ENCODE peak calls at places on chromosomes 7 and 10, in ten cellular contexts. K, L, F, N, U, C, B, H, P and R are unnamed samples.

GRCh38 chr7:95859434-95859833 is 87.1 kb downstream of the DYNC1I1 start:
- DNase-seq in K (no peak), L (no peak), F (no peak), N (no peak), U (no peak), C (no peak), B (no peak), H (no peak), P (peak), R (no peak)

GRCh38 chr10:35758086-35758485 is 116.0 kb upstream of the FZD8 start:
- DNase-seq in K (no peak), L (no peak), F (no peak), N (no peak), U (peak), C (no peak), B (no peak), H (no peak), P (no peak), R (no peak)

GRCh38 chr10:15802375-15802949 is 57.8 kb downstream of the MINDY3 start:
- DNase-seq in K (no peak), L (no peak), F (peak), N (no peak), U (no peak), C (no peak), B (no peak), H (no peak), P (no peak), R (no peak)

GRCh38 chr7:4836206-4836661 is 25.6 kb downstream of the PAPOLB start:
- DNase-seq in K (no peak), L (no peak), F (no peak), N (no peak), U (no peak), C (no peak), B (no peak), H (no peak), P (no peak), R (no peak)

GRCh38 chr7:40675741-40676140 is 540.9 kb downstream of the SUGCT start:
- DNase-seq in K (no peak), L (no peak), F (no peak), N (no peak), U (no peak), C (no peak), B (no peak), H (no peak), P (no peak), R (no peak)

GRCh38 chr7:25669300-25669781 is 441.1 kb upstream of the NPVF start:
- DNase-seq in K (no peak), L (no peak), F (no peak), N (no peak), U (no peak), C (no peak), B (peak), H (peak), P (no peak), R (no peak)

GRCh38 chr7:2719007-2719406 is 31.0 kb downstream of the AMZ1 start:
- DNase-seq in K (peak), L (no peak), F (no peak), N (peak), U (no peak), C (no peak), B (no peak), H (no peak), P (no peak), R (no peak)

GRCh38 chr10:124156524-124157225 is 63.3 kb upstream of the CHST15 start:
- DNase-seq in K (no peak), L (no peak), F (no peak), N (no peak), U (peak), C (no peak), B (no peak), H (no peak), P (no peak), R (no peak)

GRCh38 chr10:72336259-72337038 is 18.3 kb downstream of the DNAJB12 start:
- DNase-seq in K (no peak), L (peak), F (no peak), N (no peak), U (no peak), C (no peak), B (no peak), H (no peak), P (no peak), R (no peak)

GRCh38 chr10:115818015-115818414 is 455.0 kb downstream of the GFRA1 start:
- DNase-seq in K (no peak), L (no peak), F (no peak), N (no peak), U (no peak), C (no peak), B (no peak), H (no peak), P (no peak), R (no peak)

GRCh38 chr10:58241346-58241745 is 26.3 kb downstream of the IPMK start:
- DNase-seq in K (no peak), L (no peak), F (peak), N (no peak), U (no peak), C (no peak), B (no peak), H (no peak), P (no peak), R (no peak)

GRCh38 chr10:34732926-34733325 is 82.2 kb downstream of the PARD3 start:
- DNase-seq in K (no peak), L (no peak), F (no peak), N (no peak), U (no peak), C (no peak), B (peak), H (no peak), P (no peak), R (no peak)

GRCh38 chr10:93346712-93347111 is 135.4 kb downstream of the MYOF start:
- DNase-seq in K (no peak), L (peak), F (no peak), N (no peak), U (no peak), C (no peak), B (no peak), H (no peak), P (no peak), R (no peak)

GRCh38 chr10:125626671-125627070 is 56.3 kb downstream of the TEX36 start:
- DNase-seq in K (no peak), L (no peak), F (no peak), N (no peak), U (no peak), C (no peak), B (no peak), H (no peak), P (no peak), R (no peak)

GRCh38 chr10:100828744-100829102 is 83.3 kb downstream of the PAX2 start:
- DNase-seq in K (no peak), L (no peak), F (no peak), N (no peak), U (no peak), C (no peak), B (no peak), H (no peak), P (no peak), R (no peak)

GRCh38 chr10:70656489-70656888 is 15.8 kb upstream of the ADAMTS14 start:
- DNase-seq in K (no peak), L (peak), F (peak), N (no peak), U (no peak), C (no peak), B (no peak), H (no peak), P (no peak), R (no peak)

GRCh38 chr7:26189000-26189539 is 11.5 kb downstream of the HNRNPA2B1 start:
- DNase-seq in K (no peak), L (no peak), F (no peak), N (no peak), U (no peak), C (no peak), B (peak), H (no peak), P (no peak), R (no peak)

GRCh38 chr7:74294191-74294998 is 5.2 kb downstream of the CLIP2 start:
- DNase-seq in K (no peak), L (no peak), F (peak), N (no peak), U (peak), C (no peak), B (no peak), H (no peak), P (no peak), R (no peak)